ENCODE peak calls at places on chromosome 21, in six cellular contexts. One of them, this sample, is unnamed.

GRCh38 chr21:31959881-31960280 is 87.1 kb downstream of the HUNK start:
- DNase-seq in fibroblast of the conjunctiva: no peak
- DNase-seq in HCEC 1CT: no peak
- DNase-seq in effector CD4-positive, alpha-beta T cell: no peak
- DNase-seq in HTR-8/SVneo: no peak
- DNase-seq in NCI-H1092 treated with DMSO at 0.1 percent for 48 hours: no peak
- DNase-seq in this sample: no peak

GRCh38 chr21:17660449-17660848 is 47.7 kb upstream of the BTG3 start:
- DNase-seq in fibroblast of the conjunctiva: no peak
- DNase-seq in HCEC 1CT: no peak
- DNase-seq in effector CD4-positive, alpha-beta T cell: no peak
- DNase-seq in HTR-8/SVneo: peak; percentile 39
- DNase-seq in NCI-H1092 treated with DMSO at 0.1 percent for 48 hours: no peak
- DNase-seq in this sample: no peak

GRCh38 chr21:31514598-31514997 is 144.9 kb upstream of the SOD1 start:
- DNase-seq in fibroblast of the conjunctiva: no peak
- DNase-seq in HCEC 1CT: no peak
- DNase-seq in effector CD4-positive, alpha-beta T cell: no peak
- DNase-seq in HTR-8/SVneo: no peak
- DNase-seq in NCI-H1092 treated with DMSO at 0.1 percent for 48 hours: no peak
- DNase-seq in this sample: no peak

GRCh38 chr21:34034369-34035014 is 38.9 kb upstream of the MRPS6 start:
- DNase-seq in fibroblast of the conjunctiva: no peak
- DNase-seq in HCEC 1CT: no peak
- DNase-seq in effector CD4-positive, alpha-beta T cell: no peak
- DNase-seq in HTR-8/SVneo: no peak
- DNase-seq in NCI-H1092 treated with DMSO at 0.1 percent for 48 hours: no peak
- DNase-seq in this sample: no peak

GRCh38 chr21:32826317-32827167 is 55.0 kb upstream of the PAXBP1 start:
- DNase-seq in fibroblast of the conjunctiva: peak; percentile 40
- DNase-seq in HCEC 1CT: peak; percentile 59
- DNase-seq in effector CD4-positive, alpha-beta T cell: no peak
- DNase-seq in HTR-8/SVneo: peak; percentile 20
- DNase-seq in NCI-H1092 treated with DMSO at 0.1 percent for 48 hours: peak; percentile 48
- DNase-seq in this sample: peak; percentile 74

GRCh38 chr21:33980276-33980916 is 64.8 kb upstream of the ATP5PO start:
- DNase-seq in fibroblast of the conjunctiva: no peak
- DNase-seq in HCEC 1CT: no peak
- DNase-seq in effector CD4-positive, alpha-beta T cell: no peak
- DNase-seq in HTR-8/SVneo: no peak
- DNase-seq in NCI-H1092 treated with DMSO at 0.1 percent for 48 hours: no peak
- DNase-seq in this sample: no peak

GRCh38 chr21:43313221-43313938 is 113.6 kb downstream of the SIK1 start:
- DNase-seq in fibroblast of the conjunctiva: no peak
- DNase-seq in HCEC 1CT: no peak
- DNase-seq in effector CD4-positive, alpha-beta T cell: no peak
- DNase-seq in HTR-8/SVneo: no peak
- DNase-seq in NCI-H1092 treated with DMSO at 0.1 percent for 48 hours: no peak
- DNase-seq in this sample: no peak

GRCh38 chr21:27759091-27759659 is 792.3 kb upstream of the ADAMTS5 start:
- DNase-seq in fibroblast of the conjunctiva: no peak
- DNase-seq in HCEC 1CT: peak; percentile 12
- DNase-seq in effector CD4-positive, alpha-beta T cell: no peak
- DNase-seq in HTR-8/SVneo: peak; percentile 17
- DNase-seq in NCI-H1092 treated with DMSO at 0.1 percent for 48 hours: no peak
- DNase-seq in this sample: no peak

GRCh38 chr21:44765231-44766013 is 36.2 kb downstream of the UBE2G2 start:
- DNase-seq in fibroblast of the conjunctiva: no peak
- DNase-seq in HCEC 1CT: no peak
- DNase-seq in effector CD4-positive, alpha-beta T cell: peak; percentile 11
- DNase-seq in HTR-8/SVneo: no peak
- DNase-seq in NCI-H1092 treated with DMSO at 0.1 percent for 48 hours: no peak
- DNase-seq in this sample: peak; percentile 19

GRCh38 chr21:16124397-16125130 is 394.8 kb downstream of the USP25 start:
- DNase-seq in fibroblast of the conjunctiva: peak; percentile 84
- DNase-seq in HCEC 1CT: peak; percentile 95
- DNase-seq in effector CD4-positive, alpha-beta T cell: no peak
- DNase-seq in HTR-8/SVneo: peak; percentile 59
- DNase-seq in NCI-H1092 treated with DMSO at 0.1 percent for 48 hours: no peak
- DNase-seq in this sample: no peak

GRCh38 chr21:36700295-36700960 is 1.5 kb downstream of the SIM2 start:
- DNase-seq in fibroblast of the conjunctiva: no peak
- DNase-seq in HCEC 1CT: no peak
- DNase-seq in effector CD4-positive, alpha-beta T cell: no peak
- DNase-seq in HTR-8/SVneo: no peak
- DNase-seq in NCI-H1092 treated with DMSO at 0.1 percent for 48 hours: no peak
- DNase-seq in this sample: no peak

GRCh38 chr21:45264146-45264918 is 23.4 kb downstream of the POFUT2 start:
- DNase-seq in fibroblast of the conjunctiva: no peak
- DNase-seq in HCEC 1CT: no peak
- DNase-seq in effector CD4-positive, alpha-beta T cell: no peak
- DNase-seq in HTR-8/SVneo: no peak
- DNase-seq in NCI-H1092 treated with DMSO at 0.1 percent for 48 hours: no peak
- DNase-seq in this sample: no peak

GRCh38 chr21:34732388-34732821 is 63.6 kb downstream of the CLIC6 start:
- DNase-seq in fibroblast of the conjunctiva: no peak
- DNase-seq in HCEC 1CT: no peak
- DNase-seq in effector CD4-positive, alpha-beta T cell: no peak
- DNase-seq in HTR-8/SVneo: no peak
- DNase-seq in NCI-H1092 treated with DMSO at 0.1 percent for 48 hours: no peak
- DNase-seq in this sample: no peak

GRCh38 chr21:31460985-31461384 is 116.9 kb upstream of the TIAM1 start:
- DNase-seq in fibroblast of the conjunctiva: no peak
- DNase-seq in HCEC 1CT: no peak
- DNase-seq in effector CD4-positive, alpha-beta T cell: no peak
- DNase-seq in HTR-8/SVneo: no peak
- DNase-seq in NCI-H1092 treated with DMSO at 0.1 percent for 48 hours: no peak
- DNase-seq in this sample: no peak

GRCh38 chr21:39016740-39017315 is 166.4 kb downstream of the PSMG1 start:
- DNase-seq in fibroblast of the conjunctiva: no peak
- DNase-seq in HCEC 1CT: peak; percentile 66
- DNase-seq in effector CD4-positive, alpha-beta T cell: no peak
- DNase-seq in HTR-8/SVneo: no peak
- DNase-seq in NCI-H1092 treated with DMSO at 0.1 percent for 48 hours: no peak
- DNase-seq in this sample: peak; percentile 71

GRCh38 chr21:27681038-27681437 is 714.1 kb upstream of the ADAMTS5 start:
- DNase-seq in fibroblast of the conjunctiva: no peak
- DNase-seq in HCEC 1CT: peak; percentile 73
- DNase-seq in effector CD4-positive, alpha-beta T cell: no peak
- DNase-seq in HTR-8/SVneo: no peak
- DNase-seq in NCI-H1092 treated with DMSO at 0.1 percent for 48 hours: no peak
- DNase-seq in this sample: no peak

GRCh38 chr21:37909936-37910335 is 6.3 kb downstream of the KCNJ6 start:
- DNase-seq in fibroblast of the conjunctiva: no peak
- DNase-seq in HCEC 1CT: no peak
- DNase-seq in effector CD4-positive, alpha-beta T cell: no peak
- DNase-seq in HTR-8/SVneo: no peak
- DNase-seq in NCI-H1092 treated with DMSO at 0.1 percent for 48 hours: no peak
- DNase-seq in this sample: no peak

GRCh38 chr21:44532712-44533111 is 7.3 kb downstream of the KRTAP10-1 start:
- DNase-seq in fibroblast of the conjunctiva: no peak
- DNase-seq in HCEC 1CT: no peak
- DNase-seq in effector CD4-positive, alpha-beta T cell: no peak
- DNase-seq in HTR-8/SVneo: no peak
- DNase-seq in NCI-H1092 treated with DMSO at 0.1 percent for 48 hours: no peak
- DNase-seq in this sample: no peak

GRCh38 chr21:33893917-33894316 is 21.7 kb downstream of the ATP5PO start:
- DNase-seq in fibroblast of the conjunctiva: no peak
- DNase-seq in HCEC 1CT: no peak
- DNase-seq in effector CD4-positive, alpha-beta T cell: no peak
- DNase-seq in HTR-8/SVneo: no peak
- DNase-seq in NCI-H1092 treated with DMSO at 0.1 percent for 48 hours: no peak
- DNase-seq in this sample: no peak

GRCh38 chr21:44419679-44420078 is 35.6 kb upstream of the LRRC3 start:
- DNase-seq in fibroblast of the conjunctiva: no peak
- DNase-seq in HCEC 1CT: no peak
- DNase-seq in effector CD4-positive, alpha-beta T cell: no peak
- DNase-seq in HTR-8/SVneo: no peak
- DNase-seq in NCI-H1092 treated with DMSO at 0.1 percent for 48 hours: no peak
- DNase-seq in this sample: no peak